ENCODE peak calls at places on chromosomes 6 and 20, in four cellular contexts. One of them, this sample, is unnamed.

GRCh38 chr6:71332012-71332411 is 43.4 kb downstream of the OGFRL1 start:
- DNase-seq in foreskin fibroblast: no peak
- DNase-seq in PC-3: no peak
- DNase-seq in GM12865: no peak
- DNase-seq in this sample: no peak

GRCh38 chr20:25695532-25696383 is 895 bp downstream of the ZNF337 start:
- DNase-seq in foreskin fibroblast: no peak
- DNase-seq in GM12865: peak
- DNase-seq in PC-3: peak
- DNase-seq in this sample: peak

GRCh38 chr6:158718431-158719126 is 68.7 kb downstream of the SYTL3 start:
- DNase-seq in PC-3: peak
- DNase-seq in GM12865: peak
- DNase-seq in foreskin fibroblast: no peak
- DNase-seq in this sample: peak

GRCh38 chr20:24762371-24762770 is 186.7 kb upstream of the CST7 start:
- DNase-seq in PC-3: no peak
- DNase-seq in foreskin fibroblast: no peak
- DNase-seq in GM12865: no peak
- DNase-seq in this sample: no peak

GRCh38 chr6:123940551-123940950 is 136.9 kb downstream of the NKAIN2 start:
- DNase-seq in PC-3: no peak
- DNase-seq in GM12865: no peak
- DNase-seq in foreskin fibroblast: no peak
- DNase-seq in this sample: no peak

GRCh38 chr20:38997622-38998021 is 35.5 kb downstream of the DHX35 start:
- DNase-seq in foreskin fibroblast: no peak
- DNase-seq in GM12865: peak
- DNase-seq in PC-3: no peak
- DNase-seq in this sample: no peak

GRCh38 chr6:100255701-100256100 is 209.0 kb downstream of the SIM1 start:
- DNase-seq in foreskin fibroblast: no peak
- DNase-seq in PC-3: no peak
- DNase-seq in GM12865: no peak
- DNase-seq in this sample: no peak

GRCh38 chr20:63738687-63739128 is 868 bp upstream of the SLC2A4RG start:
- DNase-seq in foreskin fibroblast: no peak
- DNase-seq in GM12865: peak
- DNase-seq in PC-3: no peak
- DNase-seq in this sample: no peak

GRCh38 chr6:127207591-127208120 is 59.0 kb upstream of the RNF146 start:
- DNase-seq in foreskin fibroblast: peak
- DNase-seq in PC-3: peak
- DNase-seq in GM12865: no peak
- DNase-seq in this sample: peak

GRCh38 chr6:18412073-18412472 is 24.9 kb downstream of the RNF144B start:
- DNase-seq in foreskin fibroblast: no peak
- DNase-seq in GM12865: no peak
- DNase-seq in PC-3: no peak
- DNase-seq in this sample: no peak

GRCh38 chr20:61895016-61895415 is 170.7 kb downstream of the TAF4 start:
- DNase-seq in foreskin fibroblast: no peak
- DNase-seq in GM12865: no peak
- DNase-seq in PC-3: peak
- DNase-seq in this sample: no peak

GRCh38 chr20:35173576-35174192 is 1.8 kb downstream of the PROCR start:
- DNase-seq in foreskin fibroblast: no peak
- DNase-seq in PC-3: no peak
- DNase-seq in GM12865: no peak
- DNase-seq in this sample: peak

GRCh38 chr6:45421700-45422540 is 44.2 kb upstream of the SUPT3H start:
- DNase-seq in PC-3: peak
- DNase-seq in foreskin fibroblast: peak
- DNase-seq in GM12865: no peak
- DNase-seq in this sample: peak

DNA sequence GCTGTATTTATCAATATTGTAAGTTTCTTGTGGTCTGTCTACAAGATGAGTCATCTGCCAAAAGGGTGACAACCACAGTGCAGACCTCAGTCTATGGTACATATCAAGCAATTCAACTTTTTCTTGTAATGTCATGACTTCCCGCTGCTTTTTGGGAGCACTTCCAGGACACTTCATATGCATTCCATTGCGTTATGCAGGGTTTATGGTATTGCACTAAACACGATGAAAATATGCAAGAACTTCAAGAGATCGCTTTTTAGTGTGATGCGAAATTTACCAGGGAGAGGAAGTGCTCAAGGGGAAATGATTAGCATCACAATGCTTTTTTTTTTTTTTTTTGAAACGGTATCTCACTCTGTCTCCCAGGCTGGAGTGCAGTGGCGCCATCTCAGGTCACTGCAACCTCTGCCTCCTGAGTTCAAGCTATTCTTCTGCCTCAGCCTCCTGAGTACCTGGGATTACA is 166.5 kb downstream of the TFAP2A start:
- DNase-seq in PC-3: peak
- DNase-seq in foreskin fibroblast: peak
- DNase-seq in GM12865: peak
- DNase-seq in this sample: no peak
- TF ChIP-seq CTCF in PC-3: peak
- TF ChIP-seq CTCF in foreskin fibroblast: no peak
- TF ChIP-seq CTCF in GM12865: peak
- TF ChIP-seq CTCF in this sample: no peak

GRCh38 chr20:33840759-33841438 is 29.8 kb downstream of the CHMP4B start:
- DNase-seq in PC-3: no peak
- DNase-seq in GM12865: no peak
- DNase-seq in foreskin fibroblast: no peak
- DNase-seq in this sample: no peak
- H3K4me3 ChIP-seq in PC-3: no peak
- H3K4me3 ChIP-seq in GM12865: no peak
- H3K4me3 ChIP-seq in foreskin fibroblast: no peak
- H3K4me3 ChIP-seq in this sample: no peak

GRCh38 chr6:143450453-143451362 is at the start of the genes ADAT2 and PEX3:
- DNase-seq in PC-3: peak
- DNase-seq in GM12865: peak
- DNase-seq in foreskin fibroblast: peak
- DNase-seq in this sample: peak
- TF ChIP-seq CTCF in PC-3: no peak
- TF ChIP-seq CTCF in GM12865: no peak
- TF ChIP-seq CTCF in foreskin fibroblast: no peak
- TF ChIP-seq CTCF in this sample: no peak

DNA sequence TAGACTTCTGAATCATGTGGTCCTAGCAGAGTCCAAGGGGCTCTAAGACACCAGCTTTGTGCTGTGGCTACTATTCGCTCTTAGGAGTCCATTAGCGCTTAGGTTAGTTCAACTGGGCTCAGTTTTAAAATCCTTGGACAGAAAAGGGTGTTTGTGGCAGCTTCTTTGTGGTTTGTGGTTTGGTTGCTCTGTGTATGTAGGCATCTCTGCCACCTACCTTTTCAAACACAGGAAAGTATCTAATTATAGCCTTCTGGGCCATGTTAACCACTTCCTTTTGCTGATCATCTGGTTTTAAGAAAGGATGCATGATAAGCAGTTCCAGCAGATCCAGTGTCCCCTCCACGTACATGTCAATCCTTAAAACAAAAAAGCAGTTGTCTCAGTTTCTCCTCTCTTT is 10.8 kb downstream of the GSTA4 start:
- DNase-seq in PC-3: peak
- DNase-seq in foreskin fibroblast: no peak
- DNase-seq in GM12865: peak
- DNase-seq in this sample: no peak
- H3K4me3 ChIP-seq in PC-3: no peak
- H3K4me3 ChIP-seq in foreskin fibroblast: no peak
- H3K4me3 ChIP-seq in GM12865: no peak
- H3K4me3 ChIP-seq in this sample: no peak

GRCh38 chr6:26020291-26020982 is 57.8 kb downstream of the TRIM38 start:
- DNase-seq in foreskin fibroblast: peak
- DNase-seq in PC-3: peak
- DNase-seq in GM12865: peak
- DNase-seq in this sample: peak
- TF ChIP-seq CTCF in foreskin fibroblast: no peak
- TF ChIP-seq CTCF in PC-3: no peak
- TF ChIP-seq CTCF in GM12865: no peak
- TF ChIP-seq CTCF in this sample: no peak

DNA sequence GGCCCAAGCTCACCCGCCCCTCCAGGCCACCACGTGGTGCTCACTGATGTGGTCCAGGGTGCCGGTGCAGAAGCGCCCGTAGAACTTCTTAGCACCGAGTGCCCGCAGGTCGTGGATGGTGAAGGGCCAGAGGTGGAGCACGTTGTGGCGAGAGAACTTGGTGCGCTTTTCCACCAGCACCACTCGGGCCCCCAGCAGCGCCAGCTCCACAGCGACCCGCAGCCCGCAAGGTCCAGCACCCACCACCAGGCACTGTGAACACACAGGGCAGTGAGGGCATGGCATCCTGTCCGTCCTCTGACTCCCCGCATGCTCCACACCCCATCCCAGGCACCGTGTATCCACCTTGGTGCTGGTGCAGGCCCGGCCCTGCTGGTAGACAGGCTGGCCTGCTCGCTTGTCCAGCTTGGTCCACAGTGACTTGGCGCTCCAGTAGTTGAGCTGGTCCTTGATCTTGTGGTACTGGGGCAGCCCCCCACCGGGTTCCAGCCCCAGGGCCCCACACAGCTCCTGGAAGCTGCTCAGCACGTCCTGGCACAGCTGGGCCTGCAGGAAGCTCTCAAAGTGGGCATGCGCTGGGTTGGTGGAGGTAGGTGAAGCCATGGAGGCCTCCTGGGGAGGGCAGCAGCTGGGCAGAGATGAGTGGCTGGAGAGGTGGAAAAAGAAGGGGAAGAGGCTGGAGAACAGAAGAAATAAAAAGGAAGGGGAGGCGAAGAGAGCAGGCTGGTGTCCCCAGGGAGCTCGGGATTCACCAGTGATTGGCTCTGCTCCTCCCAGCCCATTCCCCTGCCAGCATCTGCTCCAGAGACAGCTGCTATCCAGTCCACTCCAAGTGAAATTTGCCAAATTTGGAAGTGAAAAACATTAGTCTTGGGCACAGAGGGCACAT is 1.7 kb downstream of the MICAL1 start:
- DNase-seq in PC-3: no peak
- DNase-seq in GM12865: no peak
- DNase-seq in foreskin fibroblast: no peak
- DNase-seq in this sample: no peak
- H3K4me3 ChIP-seq in PC-3: no peak
- H3K4me3 ChIP-seq in GM12865: peak
- H3K4me3 ChIP-seq in foreskin fibroblast: peak
- H3K4me3 ChIP-seq in this sample: peak

DNA sequence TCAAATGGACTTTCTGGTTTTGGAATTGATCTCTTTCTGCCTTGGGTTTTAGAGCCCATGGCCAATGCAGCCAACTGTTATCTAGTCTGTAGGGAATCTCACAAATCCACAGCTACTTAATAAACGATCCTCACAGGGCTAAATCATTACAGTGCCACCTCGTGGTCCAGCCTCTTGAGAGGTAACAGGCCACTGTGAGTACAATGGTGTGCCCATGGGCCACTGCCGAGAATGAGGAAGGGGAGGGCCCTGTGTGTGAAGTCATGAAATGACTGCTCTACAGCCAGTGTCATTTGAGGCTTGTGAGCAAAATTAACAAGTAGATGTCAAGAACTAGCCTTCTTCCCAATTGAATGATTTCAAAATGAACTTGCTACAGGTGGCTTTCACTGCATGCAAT is 54.3 kb upstream of the GMPR start:
- DNase-seq in foreskin fibroblast: no peak
- DNase-seq in PC-3: peak
- DNase-seq in GM12865: peak
- DNase-seq in this sample: peak
- TF ChIP-seq CTCF in foreskin fibroblast: no peak
- TF ChIP-seq CTCF in PC-3: peak
- TF ChIP-seq CTCF in GM12865: peak
- TF ChIP-seq CTCF in this sample: peak

GRCh38 chr20:49989234-49990065 is 6.7 kb downstream of the SNAI1 start:
- DNase-seq in GM12865: no peak
- DNase-seq in foreskin fibroblast: peak
- DNase-seq in PC-3: no peak
- DNase-seq in this sample: peak
- H3K4me3 ChIP-seq in GM12865: no peak
- H3K4me3 ChIP-seq in foreskin fibroblast: no peak
- H3K4me3 ChIP-seq in PC-3: no peak
- H3K4me3 ChIP-seq in this sample: no peak

GRCh38 chr6:52328303-52328662 is 33.7 kb upstream of the PAQR8 start:
- DNase-seq in GM12865: no peak
- DNase-seq in foreskin fibroblast: no peak
- DNase-seq in PC-3: no peak
- DNase-seq in this sample: no peak

GRCh38 chr6:52333840-52334200 is 28.1 kb upstream of the PAQR8 start:
- DNase-seq in PC-3: no peak
- DNase-seq in GM12865: no peak
- DNase-seq in foreskin fibroblast: no peak
- DNase-seq in this sample: no peak

GRCh38 chr6:52331793-52332457 is 30.0 kb upstream of the PAQR8 start:
- DNase-seq in PC-3: no peak
- DNase-seq in foreskin fibroblast: no peak
- DNase-seq in GM12865: no peak
- DNase-seq in this sample: no peak

GRCh38 chr6:52328721-52329120 is 33.2 kb upstream of the PAQR8 start:
- DNase-seq in GM12865: no peak
- DNase-seq in foreskin fibroblast: no peak
- DNase-seq in PC-3: no peak
- DNase-seq in this sample: no peak

DNA sequence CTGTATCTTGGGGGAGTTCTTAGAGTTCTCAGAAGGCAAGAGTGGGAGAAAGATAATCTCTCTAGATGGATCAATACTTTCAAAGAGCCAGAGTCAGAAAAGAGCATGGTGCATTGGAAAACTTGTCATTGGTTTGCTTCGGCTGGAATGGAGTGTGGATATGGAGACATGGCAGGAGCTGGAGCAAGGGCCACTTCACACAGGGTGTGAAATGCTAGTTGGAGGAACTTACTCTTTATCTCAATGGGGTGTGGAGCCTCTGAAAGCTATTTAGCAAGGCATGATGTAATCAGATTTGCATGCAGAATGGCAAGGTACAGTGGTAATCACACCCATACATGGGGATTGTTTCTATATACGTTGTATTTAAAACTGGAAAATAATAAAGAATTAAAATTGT is 31.5 kb upstream of the PAQR8 start:
- DNase-seq in PC-3: no peak
- DNase-seq in GM12865: no peak
- DNase-seq in foreskin fibroblast: no peak
- DNase-seq in this sample: no peak
- TF ChIP-seq CTCF in PC-3: no peak
- TF ChIP-seq CTCF in GM12865: no peak
- TF ChIP-seq CTCF in foreskin fibroblast: no peak
- TF ChIP-seq CTCF in this sample: no peak

GRCh38 chr6:157449610-157450009 is 68.6 kb downstream of the ZDHHC14 start:
- DNase-seq in GM12865: no peak
- DNase-seq in PC-3: no peak
- DNase-seq in foreskin fibroblast: no peak
- DNase-seq in this sample: no peak

GRCh38 chr6:157442296-157442695 is 61.3 kb downstream of the ZDHHC14 start:
- DNase-seq in PC-3: no peak
- DNase-seq in foreskin fibroblast: peak
- DNase-seq in GM12865: no peak
- DNase-seq in this sample: peak

GRCh38 chr6:157443066-157443800 is 62.2 kb downstream of the ZDHHC14 start:
- DNase-seq in foreskin fibroblast: peak
- DNase-seq in GM12865: peak
- DNase-seq in PC-3: peak
- DNase-seq in this sample: peak

GRCh38 chr6:157447735-157448134 is 66.7 kb downstream of the ZDHHC14 start:
- DNase-seq in PC-3: no peak
- DNase-seq in foreskin fibroblast: no peak
- DNase-seq in GM12865: no peak
- DNase-seq in this sample: no peak

GRCh38 chr6:157445277-157445676 is 64.3 kb downstream of the ZDHHC14 start:
- DNase-seq in foreskin fibroblast: no peak
- DNase-seq in GM12865: no peak
- DNase-seq in PC-3: no peak
- DNase-seq in this sample: no peak
- H3K4me3 ChIP-seq in foreskin fibroblast: no peak
- H3K4me3 ChIP-seq in GM12865: no peak
- H3K4me3 ChIP-seq in PC-3: no peak
- H3K4me3 ChIP-seq in this sample: no peak